ENCODE peak calls at places on chromosomes 4 and X, in ten cellular contexts. U is cardiac muscle cell, P is esophagus squamous epithelium, C is neural progenitor cell, Z is colonic mucosa, B is endodermal cell, O is prostate gland, R is ovary, F is lower lobe of right lung, K is mesendoderm. T is an unnamed sample.

GRCh38 chrX:32524385-32524784 is 687.0 kb downstream of the DMD start:
- DNase-seq in U (no peak), P (no peak), C (no peak), Z (no peak), B (no peak), O (no peak), R (no peak), F (no peak), K (peak), T (no peak)

GRCh38 chrX:16725067-16725466 is 5.7 kb downstream of the SYAP1 start:
- DNase-seq in U (no peak), P (no peak), C (no peak), Z (no peak), B (no peak), O (no peak), R (no peak), F (no peak), K (no peak), T (no peak)

GRCh38 chr4:39574946-39575345 is 47.7 kb upstream of the UGDH start:
- DNase-seq in U (no peak), P (no peak), C (no peak), Z (no peak), B (no peak), O (no peak), R (no peak), F (no peak), K (no peak), T (no peak)

GRCh38 chr4:45647823-45648222 is 476.0 kb downstream of the GABRG1 start:
- DNase-seq in U (no peak), P (no peak), C (no peak), Z (no peak), B (no peak), O (no peak), R (no peak), F (no peak), K (no peak), T (no peak)

GRCh38 chr4:155578726-155579385 is 87.8 kb upstream of the GUCY1A1 start:
- DNase-seq in U (no peak), P (no peak), C (no peak), Z (no peak), B (no peak), O (no peak), R (no peak), F (no peak), K (no peak), T (no peak)

GRCh38 chrX:28135378-28136047 is 154.3 kb upstream of the DCAF8L1 start:
- DNase-seq in U (no peak), P (no peak), C (no peak), Z (no peak), B (no peak), O (no peak), R (no peak), F (no peak), K (no peak), T (no peak)

GRCh38 chrX:132876509-132876837 is 82.0 kb downstream of the HS6ST2 start:
- DNase-seq in U (peak), P (no peak), C (peak), Z (no peak), B (peak), O (no peak), R (no peak), F (no peak), K (peak), T (no peak)

GRCh38 chrX:84118769-84119168 is 69.2 kb downstream of the RPS6KA6 start:
- DNase-seq in U (no peak), P (no peak), C (no peak), Z (no peak), B (no peak), O (no peak), R (no peak), F (no peak), K (no peak), T (no peak)

GRCh38 chr4:38949416-38950051 is 81.9 kb downstream of the FAM114A1 start:
- DNase-seq in U (no peak), P (no peak), C (no peak), Z (no peak), B (no peak), O (no peak), R (no peak), F (no peak), K (peak), T (no peak)

GRCh38 chrX:70009049-70009448 is 40.7 kb downstream of the AWAT2 start:
- DNase-seq in U (no peak), P (no peak), C (no peak), Z (no peak), B (no peak), O (no peak), R (no peak), F (no peak), K (no peak), T (no peak)

GRCh38 chr4:38124961-38125360 is 164.8 kb downstream of the PTTG2 start:
- DNase-seq in U (no peak), P (no peak), C (no peak), Z (no peak), B (no peak), O (no peak), R (no peak), F (no peak), K (no peak), T (no peak)

GRCh38 chr4:72136429-72136828 is 104.6 kb downstream of the NPFFR2 start:
- DNase-seq in U (peak), P (no peak), C (peak), Z (no peak), B (peak), O (no peak), R (no peak), F (no peak), K (peak), T (no peak)

GRCh38 chr4:181592221-181592745 is 650.9 kb upstream of the TENM3 start:
- DNase-seq in U (no peak), P (no peak), C (no peak), Z (no peak), B (no peak), O (no peak), R (no peak), F (no peak), K (no peak), T (no peak)

GRCh38 chrX:100928660-100929613 is at the start of gene XKRX:
- DNase-seq in U (peak), P (no peak), C (peak), Z (peak), B (peak), O (peak), R (peak), F (peak), K (peak), T (peak)

GRCh38 chr4:96776922-96777510 is 937.1 kb downstream of the PDHA2 start:
- DNase-seq in U (no peak), P (no peak), C (no peak), Z (no peak), B (no peak), O (no peak), R (no peak), F (no peak), K (no peak), T (no peak)

GRCh38 chrX:155216940-155217450 is 735 bp downstream of the VBP1 start:
- DNase-seq in U (peak), P (no peak), C (peak), Z (no peak), B (peak), O (no peak), R (no peak), F (no peak), K (no peak), T (no peak)

GRCh38 chr4:152193059-152193458 is 342.8 kb downstream of the FBXW7 start:
- DNase-seq in U (no peak), P (no peak), C (no peak), Z (no peak), B (no peak), O (no peak), R (no peak), F (no peak), K (no peak), T (no peak)

GRCh38 chr4:112942077-112942476 is 107.4 kb upstream of the ANK2 start:
- DNase-seq in U (no peak), P (no peak), C (no peak), Z (no peak), B (no peak), O (no peak), R (no peak), F (no peak), K (no peak), T (no peak)

GRCh38 chr4:15084780-15085179 is 82.5 kb downstream of the CPEB2 start:
- DNase-seq in U (no peak), P (no peak), C (no peak), Z (no peak), B (no peak), O (no peak), R (no peak), F (no peak), K (no peak), T (no peak)

GRCh38 chr4:148618856-148619255 is 176.6 kb upstream of the NR3C2 start:
- DNase-seq in U (no peak), P (no peak), C (no peak), Z (no peak), B (no peak), O (no peak), R (no peak), F (no peak), K (no peak), T (no peak)

GRCh38 chrX:26851981-26852380 is 611.2 kb downstream of the PPP4R3C start:
- DNase-seq in U (peak), P (no peak), C (peak), Z (no peak), B (no peak), O (no peak), R (no peak), F (no peak), K (peak), T (no peak)

GRCh38 chr4:90597927-90598326 is 470.7 kb downstream of the CCSER1 start:
- DNase-seq in U (no peak), P (no peak), C (no peak), Z (no peak), B (no peak), O (no peak), R (no peak), F (no peak), K (no peak), T (no peak)

GRCh38 chr4:4991541-4992099 is 27.6 kb downstream of the CYTL1 start:
- DNase-seq in U (no peak), P (no peak), C (no peak), Z (no peak), B (no peak), O (no peak), R (no peak), F (no peak), K (no peak), T (no peak)

GRCh38 chr4:26772096-26772495 is 88.5 kb upstream of the STIM2 start:
- DNase-seq in U (no peak), P (no peak), C (no peak), Z (no peak), B (no peak), O (no peak), R (no peak), F (no peak), K (no peak), T (no peak)

GRCh38 chr4:188015025-188015778 is 19.6 kb downstream of the ZFP42 start:
- DNase-seq in U (no peak), P (no peak), C (no peak), Z (no peak), B (peak), O (no peak), R (no peak), F (no peak), K (peak), T (no peak)

GRCh38 chr4:125313497-125313896 is 1.3 kb upstream of the FAT4 start:
- DNase-seq in U (peak), P (no peak), C (peak), Z (peak), B (peak), O (peak), R (no peak), F (no peak), K (peak), T (peak)

GRCh38 chr4:140635606-140636005 is 66.8 kb upstream of the UCP1 start:
- DNase-seq in U (peak), P (no peak), C (peak), Z (peak), B (peak), O (no peak), R (peak), F (peak), K (peak), T (no peak)

GRCh38 chrX:9337056-9337455 is 127.8 kb upstream of the TBL1X start:
- DNase-seq in U (no peak), P (no peak), C (no peak), Z (no peak), B (no peak), O (no peak), R (no peak), F (no peak), K (no peak), T (no peak)

GRCh38 chr4:57425610-57426009 is 315.4 kb upstream of the IGFBP7 start:
- DNase-seq in U (no peak), P (no peak), C (no peak), Z (no peak), B (no peak), O (no peak), R (no peak), F (no peak), K (no peak), T (no peak)
- H3K27ac ChIP-seq in U (no peak), P (no peak), C (no peak), Z (no peak), B (no peak), O (no peak), R (no peak), F (no peak), K (no peak), T (no peak)

GRCh38 chr4:2817701-2818350 is 24.9 kb downstream of the SH3BP2 start:
- DNase-seq in U (peak), P (no peak), C (peak), Z (peak), B (peak), O (no peak), R (no peak), F (no peak), K (peak), T (no peak)
- H3K27ac ChIP-seq in U (no peak), P (peak), C (no peak), Z (peak), B (no peak), O (peak), R (no peak), F (no peak), K (peak), T (no peak)

GRCh38 chr4:168981942-168982341 is 28.1 kb downstream of the CBR4 start:
- DNase-seq in U (no peak), P (no peak), C (no peak), Z (no peak), B (no peak), O (no peak), R (no peak), F (no peak), K (no peak), T (no peak)

GRCh38 chr4:168981460-168981859 is 28.6 kb downstream of the CBR4 start:
- DNase-seq in U (no peak), P (no peak), C (no peak), Z (no peak), B (no peak), O (no peak), R (no peak), F (no peak), K (no peak), T (no peak)

GRCh38 chr4:168978001-168978700 is 31.9 kb downstream of the CBR4 start:
- DNase-seq in U (no peak), P (no peak), C (no peak), Z (no peak), B (no peak), O (no peak), R (no peak), F (no peak), K (peak), T (no peak)

GRCh38 chr4:168979338-168979737 is 30.7 kb downstream of the CBR4 start:
- DNase-seq in U (no peak), P (no peak), C (no peak), Z (no peak), B (no peak), O (no peak), R (no peak), F (no peak), K (no peak), T (no peak)
- H3K27ac ChIP-seq in U (no peak), P (no peak), C (no peak), Z (no peak), B (no peak), O (no peak), R (no peak), F (no peak), K (no peak), T (no peak)

GRCh38 chrX:71320126-71320525 is 18.6 kb downstream of the ITGB1BP2 start:
- DNase-seq in U (no peak), P (no peak), C (no peak), Z (no peak), B (no peak), O (no peak), R (no peak), F (no peak), K (no peak), T (no peak)
- H3K27ac ChIP-seq in U (no peak), P (no peak), C (no peak), Z (no peak), B (no peak), O (no peak), R (no peak), F (no peak), K (no peak), T (no peak)

GRCh38 chrX:40093586-40093985 is 4.2 kb downstream of the BCOR start:
- DNase-seq in U (no peak), P (no peak), C (peak), Z (no peak), B (no peak), O (no peak), R (no peak), F (no peak), K (no peak), T (no peak)
- H3K27ac ChIP-seq in U (no peak), P (peak), C (no peak), Z (no peak), B (no peak), O (peak), R (peak), F (no peak), K (no peak), T (no peak)

GRCh38 chr4:113958766-113959540 is 20.5 kb downstream of the ARSJ start:
- DNase-seq in U (no peak), P (no peak), C (no peak), Z (no peak), B (no peak), O (peak), R (no peak), F (no peak), K (peak), T (no peak)
- H3K27ac ChIP-seq in U (no peak), P (peak), C (no peak), Z (peak), B (no peak), O (peak), R (peak), F (peak), K (no peak), T (no peak)

GRCh38 chr4:101706535-101707057 is 83.9 kb upstream of the BANK1 start:
- DNase-seq in U (no peak), P (no peak), C (no peak), Z (no peak), B (no peak), O (no peak), R (no peak), F (no peak), K (no peak), T (no peak)
- H3K27ac ChIP-seq in U (no peak), P (no peak), C (no peak), Z (no peak), B (no peak), O (no peak), R (no peak), F (no peak), K (no peak), T (no peak)

DNA sequence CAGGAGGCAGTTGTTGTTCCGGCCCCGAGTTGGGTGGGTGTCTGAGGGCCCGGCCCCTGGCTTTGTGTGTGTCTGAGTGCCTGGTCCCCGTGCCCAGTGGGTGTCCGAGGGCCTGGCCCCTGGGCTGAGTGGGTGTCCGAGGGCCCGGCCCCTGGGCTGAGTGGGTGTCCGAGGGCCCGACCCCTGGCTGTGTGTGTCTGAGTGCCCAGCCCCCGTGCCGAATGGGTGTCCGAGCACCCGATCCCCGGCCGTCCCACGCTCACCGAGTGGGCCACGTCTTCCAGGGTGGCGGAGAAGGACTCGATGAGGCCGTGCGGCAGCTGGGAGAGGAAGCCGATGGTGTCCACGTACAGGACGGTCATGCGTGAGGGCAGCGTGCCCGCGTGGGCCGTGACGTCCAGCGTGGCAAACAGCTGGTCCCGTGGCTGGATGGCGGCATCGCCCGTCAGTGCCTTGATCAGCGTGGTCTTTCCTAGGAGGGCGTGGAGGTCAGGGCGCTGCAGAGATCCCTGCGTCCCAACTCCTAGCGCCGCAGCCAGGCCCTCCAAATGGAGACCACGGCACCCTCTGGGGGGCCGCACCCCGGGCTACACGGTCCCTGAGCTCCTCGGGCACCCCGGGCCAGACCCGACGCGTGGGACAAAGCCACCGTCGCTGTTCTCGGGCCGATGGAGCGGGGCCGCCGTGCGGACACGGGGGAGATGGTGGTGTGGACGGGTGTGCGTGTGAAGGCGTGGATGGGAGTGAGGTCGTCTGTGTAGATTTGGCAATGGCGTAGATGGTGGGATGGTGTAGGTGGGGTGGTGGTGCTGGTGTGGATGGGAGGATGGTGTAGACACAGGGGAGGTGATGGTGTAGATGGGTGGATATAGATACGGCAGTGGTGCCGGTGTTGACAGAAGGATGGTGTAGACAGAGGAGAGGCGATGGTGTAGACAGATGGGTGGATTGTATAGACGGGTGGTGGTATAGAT is 7.2 kb downstream of the GTPBP6 start:
- DNase-seq in U (no peak), P (no peak), C (no peak), Z (no peak), B (no peak), O (no peak), R (peak), F (peak), K (no peak), T (no peak)
- H3K27ac ChIP-seq in U (no peak), P (no peak), C (no peak), Z (no peak), B (no peak), O (no peak), R (no peak), F (no peak), K (no peak), T (no peak)

DNA sequence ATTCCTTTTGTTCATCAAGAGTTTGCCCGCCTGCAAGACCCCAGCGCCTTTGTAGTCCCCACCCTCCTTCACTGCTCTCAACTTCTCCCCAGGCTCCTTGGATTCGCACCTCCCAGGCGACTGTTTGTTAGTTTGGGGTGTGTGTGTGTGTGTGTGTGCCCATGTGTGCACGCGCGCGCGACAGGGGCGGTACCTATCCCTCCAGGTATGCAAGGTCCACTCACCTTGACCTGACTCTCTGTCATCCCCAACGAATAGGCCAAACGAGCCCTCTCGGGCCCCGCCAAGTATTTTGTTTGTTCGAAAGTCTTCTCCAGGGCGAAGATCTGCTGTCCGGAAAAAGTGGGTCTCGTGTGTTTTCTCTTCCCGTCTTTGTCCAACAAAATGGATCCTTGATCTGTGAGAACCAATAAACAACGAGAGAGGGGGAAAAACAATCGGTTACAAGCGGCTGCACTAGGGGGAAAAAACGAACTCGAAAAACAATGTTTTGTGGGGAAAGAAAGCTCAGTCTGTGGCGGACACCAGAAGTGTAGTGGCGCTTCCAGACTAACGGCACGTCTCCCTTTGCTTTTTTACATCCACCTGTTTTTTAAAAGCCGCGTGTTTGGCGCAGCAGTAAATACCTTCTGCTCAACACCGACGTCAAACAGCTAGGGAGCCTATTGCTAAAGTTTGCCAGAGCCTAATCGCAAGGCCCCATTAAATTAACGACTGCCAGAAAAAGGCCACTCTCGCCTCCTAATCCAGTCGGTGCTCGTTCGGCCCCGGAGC is 3.5 kb downstream of the NKX6-1 start:
- DNase-seq in U (no peak), P (no peak), C (peak), Z (no peak), B (peak), O (no peak), R (no peak), F (no peak), K (no peak), T (no peak)
- H3K27ac ChIP-seq in U (no peak), P (peak), C (no peak), Z (no peak), B (no peak), O (no peak), R (no peak), F (no peak), K (no peak), T (no peak)